ENCODE peak calls at places on chromosomes 1 and 21, in nine cellular contexts. A is nephron progenitor cell, C is astrocyte of the spinal cord, V is progenitor cell of endocrine pancreas, O is neural progenitor cell, E is MM.1S, T is cardiac fibroblast, B is MCF 10A, I is GM13977. S is an unnamed sample.

GRCh38 chr1:59596432-59596831 is 218.3 kb upstream of the HOOK1 start:
- DNase-seq in A (no peak), C (peak), V (no peak), O (no peak), E (no peak), T (peak), B (peak), I (no peak), S (no peak)

GRCh38 chr1:244046907-244047738 is 4.0 kb upstream of the ZBTB18 start:
- DNase-seq in A (no peak), C (peak), V (no peak), O (no peak), E (peak), T (peak), B (peak), I (no peak), S (no peak)

GRCh38 chr1:113141650-113142473 is 68.9 kb downstream of the LRIG2 start:
- DNase-seq in A (no peak), C (peak), V (no peak), O (no peak), E (peak), T (peak), B (peak), I (no peak), S (no peak)

GRCh38 chr1:39979654-39980053 is 24.7 kb downstream of the MFSD2A start:
- DNase-seq in A (no peak), C (no peak), V (no peak), O (no peak), E (no peak), T (no peak), B (no peak), I (no peak), S (no peak)

GRCh38 chr1:29806646-29807319 is 570.5 kb downstream of the PTPRU start:
- DNase-seq in A (no peak), C (no peak), V (peak), O (peak), E (no peak), T (no peak), B (no peak), I (no peak), S (no peak)

GRCh38 chr1:1031659-1032245 is 11.8 kb downstream of the AGRN start:
- DNase-seq in A (no peak), C (no peak), V (no peak), O (no peak), E (no peak), T (no peak), B (no peak), I (no peak), S (no peak)

GRCh38 chr1:66434096-66434495 is 99.9 kb upstream of the SGIP1 start:
- DNase-seq in A (no peak), C (peak), V (no peak), O (no peak), E (peak), T (no peak), B (no peak), I (no peak), S (no peak)

GRCh38 chr1:6570066-6570465 is 9.7 kb upstream of the ZBTB48 start:
- DNase-seq in A (no peak), C (no peak), V (no peak), O (no peak), E (no peak), T (no peak), B (no peak), I (peak), S (no peak)

GRCh38 chr1:100462291-100463040 is 75.5 kb upstream of the GPR88 start:
- DNase-seq in A (peak), C (no peak), V (no peak), O (no peak), E (no peak), T (no peak), B (no peak), I (no peak), S (no peak)

GRCh38 chr1:245067257-245067656 is 87.5 kb upstream of the KIF26B start:
- DNase-seq in A (no peak), C (peak), V (no peak), O (no peak), E (no peak), T (peak), B (peak), I (no peak), S (no peak)

GRCh38 chr1:220818421-220819173 is 31.9 kb downstream of the MTARC1 start:
- DNase-seq in A (no peak), C (peak), V (no peak), O (no peak), E (no peak), T (peak), B (no peak), I (no peak), S (no peak)

GRCh38 chr1:59272507-59272906 is 24.4 kb upstream of the FGGY start:
- DNase-seq in A (no peak), C (peak), V (no peak), O (no peak), E (no peak), T (peak), B (peak), I (peak), S (peak)

GRCh38 chr1:89089962-89090361 is 25.0 kb upstream of the GBP1 start:
- DNase-seq in A (no peak), C (no peak), V (no peak), O (no peak), E (no peak), T (no peak), B (no peak), I (no peak), S (no peak)

GRCh38 chr1:51542158-51542953 is 23.3 kb upstream of the EPS15 start:
- DNase-seq in A (no peak), C (no peak), V (no peak), O (no peak), E (no peak), T (no peak), B (no peak), I (no peak), S (no peak)

GRCh38 chr1:87853576-87854351 is 525.1 kb downstream of the LMO4 start:
- DNase-seq in A (no peak), C (no peak), V (no peak), O (no peak), E (no peak), T (peak), B (peak), I (no peak), S (no peak)

GRCh38 chr21:26962516-26963305 is 4.2 kb downstream of the ADAMTS5 start:
- DNase-seq in A (no peak), C (no peak), V (no peak), O (no peak), E (no peak), T (peak), B (no peak), I (no peak), S (no peak)

GRCh38 chr1:105260018-105260417 is 1510.3 kb downstream of the AMY1C start:
- DNase-seq in A (no peak), C (no peak), V (no peak), O (no peak), E (no peak), T (no peak), B (no peak), I (no peak), S (no peak)

GRCh38 chr1:45325816-45326506 is 734 bp upstream of the HPDL start:
- DNase-seq in A (no peak), C (no peak), V (no peak), O (no peak), E (no peak), T (peak), B (no peak), I (no peak), S (no peak)

GRCh38 chr1:110872745-110873435 is at the start of gene CD53:
- DNase-seq in A (no peak), C (no peak), V (no peak), O (no peak), E (peak), T (no peak), B (no peak), I (peak), S (peak)

GRCh38 chr1:208219659-208220282 is 24.4 kb downstream of the PLXNA2 start:
- DNase-seq in A (no peak), C (peak), V (no peak), O (no peak), E (no peak), T (peak), B (peak), I (no peak), S (no peak)

GRCh38 chr21:32186843-32187242 is 92.0 kb downstream of the MIS18A start:
- DNase-seq in A (no peak), C (no peak), V (no peak), O (no peak), E (no peak), T (no peak), B (no peak), I (no peak), S (no peak)

GRCh38 chr1:232432313-232432712 is 197.6 kb downstream of the SIPA1L2 start:
- DNase-seq in A (no peak), C (peak), V (no peak), O (no peak), E (no peak), T (no peak), B (no peak), I (no peak), S (no peak)

GRCh38 chr1:154493276-154493675 is 8.7 kb upstream of the TDRD10 start:
- DNase-seq in A (no peak), C (no peak), V (no peak), O (peak), E (peak), T (peak), B (no peak), I (no peak), S (no peak)

GRCh38 chr1:204377800-204378608 is 18.3 kb upstream of the PLEKHA6 start:
- DNase-seq in A (peak), C (no peak), V (peak), O (peak), E (peak), T (no peak), B (peak), I (peak), S (peak)

GRCh38 chr21:16978309-16978895 is 534.4 kb upstream of the CXADR start:
- DNase-seq in A (no peak), C (no peak), V (no peak), O (no peak), E (no peak), T (no peak), B (no peak), I (no peak), S (no peak)

GRCh38 chr1:11525151-11525505 is 46.2 kb downstream of the DISP3 start:
- DNase-seq in A (no peak), C (no peak), V (no peak), O (no peak), E (no peak), T (no peak), B (no peak), I (no peak), S (no peak)

GRCh38 chr1:76541618-76542017 is 325.7 kb upstream of the ST6GALNAC5 start:
- DNase-seq in A (no peak), C (no peak), V (no peak), O (no peak), E (no peak), T (no peak), B (no peak), I (no peak), S (no peak)

GRCh38 chr1:183892351-183892793 is 87.5 kb downstream of the RGL1 start:
- DNase-seq in A (no peak), C (no peak), V (no peak), O (no peak), E (no peak), T (peak), B (peak), I (no peak), S (no peak)

GRCh38 chr1:3900150-3900968 is at the start of gene C1orf174:
- DNase-seq in A (peak), C (peak), V (peak), O (peak), E (peak), T (peak), B (peak), I (peak), S (peak)

GRCh38 chr1:3898994-3899775 is 887 bp downstream of the C1orf174 start:
- DNase-seq in A (no peak), C (no peak), V (no peak), O (no peak), E (peak), T (peak), B (no peak), I (no peak), S (no peak)

GRCh38 chr1:3898475-3898735 is 1.7 kb downstream of the C1orf174 start:
- DNase-seq in A (no peak), C (no peak), V (no peak), O (no peak), E (no peak), T (no peak), B (no peak), I (no peak), S (no peak)

GRCh38 chr1:3900969-3901529 is 977 bp upstream of the C1orf174 start:
- DNase-seq in A (peak), C (peak), V (peak), O (peak), E (peak), T (peak), B (peak), I (peak), S (peak)

GRCh38 chr1:3899776-3900149 is 309 bp downstream of the C1orf174 start:
- DNase-seq in A (no peak), C (no peak), V (peak), O (peak), E (peak), T (no peak), B (peak), I (no peak), S (no peak)
- TF ChIP-seq CTCF in A (no peak), C (no peak), V (no peak), O (no peak), E (no peak), T (no peak), B (no peak), I (no peak), S (no peak)

GRCh38 chr1:65310078-65310587 is 790 bp downstream of the DNAJC6 start:
- DNase-seq in A (no peak), C (no peak), V (no peak), O (no peak), E (no peak), T (no peak), B (no peak), I (no peak), S (no peak)

GRCh38 chr1:65308781-65309316 is 494 bp upstream of the DNAJC6 start:
- DNase-seq in A (no peak), C (no peak), V (no peak), O (no peak), E (no peak), T (no peak), B (no peak), I (no peak), S (no peak)

DNA sequence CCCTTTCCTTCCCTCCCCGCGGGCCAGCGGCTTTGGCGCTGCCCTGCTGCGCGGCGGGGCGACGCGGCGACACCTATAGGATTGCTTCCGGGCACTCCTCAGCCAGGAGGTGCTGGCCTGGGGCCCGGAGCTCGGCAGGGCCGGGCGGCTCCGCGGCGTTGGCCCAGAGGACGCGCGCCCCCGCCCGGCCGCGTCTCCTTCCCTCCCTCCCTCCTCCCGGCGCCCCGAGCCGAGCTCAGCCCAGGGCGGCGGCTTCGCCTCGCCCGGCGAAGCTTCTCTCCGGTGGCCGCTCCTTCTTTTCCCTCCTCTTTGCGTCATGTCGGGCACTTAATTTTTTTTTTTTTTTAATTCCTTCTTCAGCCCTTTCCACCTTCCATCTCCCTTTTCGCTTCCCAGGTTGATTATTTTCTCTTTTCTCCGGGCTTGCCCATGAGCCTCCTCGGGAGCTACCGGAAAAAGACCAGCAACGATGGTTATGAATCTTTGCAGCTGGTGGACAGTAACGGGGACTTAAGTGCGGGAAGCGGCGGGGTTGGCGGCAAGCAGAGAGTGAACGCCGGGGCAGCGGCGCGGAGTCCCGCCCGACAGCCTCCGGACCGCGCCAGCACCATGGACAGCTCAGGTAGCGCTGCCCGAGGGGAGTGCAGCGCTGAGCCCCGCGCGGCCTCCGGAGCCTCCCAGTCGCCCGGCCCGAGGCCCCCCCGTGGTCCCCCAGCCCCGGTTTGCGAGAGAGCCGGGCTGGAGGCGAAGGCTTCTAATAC is at the start of gene DNAJC6:
- DNase-seq in A (peak), C (peak), V (peak), O (peak), E (no peak), T (peak), B (peak), I (peak), S (peak)
- TF ChIP-seq CTCF in A (no peak), C (no peak), V (no peak), O (peak), E (no peak), T (no peak), B (no peak), I (no peak), S (no peak)

GRCh38 chr1:162085991-162086390 is 16.5 kb downstream of the NOS1AP start:
- DNase-seq in A (no peak), C (no peak), V (no peak), O (no peak), E (no peak), T (no peak), B (no peak), I (no peak), S (no peak)
- TF ChIP-seq CTCF in A (no peak), C (no peak), V (no peak), O (no peak), E (no peak), T (no peak), B (no peak), I (no peak), S (no peak)

GRCh38 chr1:54376085-54377039 is 29.8 kb downstream of the SSBP3 start:
- DNase-seq in A (no peak), C (no peak), V (no peak), O (no peak), E (peak), T (no peak), B (no peak), I (peak), S (peak)

GRCh38 chr1:54377040-54377691 is 29.0 kb downstream of the SSBP3 start:
- DNase-seq in A (no peak), C (peak), V (no peak), O (no peak), E (peak), T (no peak), B (no peak), I (no peak), S (no peak)

GRCh38 chr1:54372978-54373377 is 33.2 kb downstream of the SSBP3 start:
- DNase-seq in A (no peak), C (no peak), V (no peak), O (no peak), E (no peak), T (no peak), B (no peak), I (peak), S (peak)

GRCh38 chr1:54374766-54375165 is 31.4 kb downstream of the SSBP3 start:
- DNase-seq in A (no peak), C (no peak), V (no peak), O (no peak), E (no peak), T (no peak), B (no peak), I (no peak), S (no peak)

GRCh38 chr1:54375331-54376084 is 30.7 kb downstream of the SSBP3 start:
- DNase-seq in A (no peak), C (no peak), V (no peak), O (peak), E (no peak), T (no peak), B (no peak), I (no peak), S (no peak)
- TF ChIP-seq CTCF in A (no peak), C (no peak), V (peak), O (peak), E (no peak), T (no peak), B (no peak), I (no peak), S (no peak)

DNA sequence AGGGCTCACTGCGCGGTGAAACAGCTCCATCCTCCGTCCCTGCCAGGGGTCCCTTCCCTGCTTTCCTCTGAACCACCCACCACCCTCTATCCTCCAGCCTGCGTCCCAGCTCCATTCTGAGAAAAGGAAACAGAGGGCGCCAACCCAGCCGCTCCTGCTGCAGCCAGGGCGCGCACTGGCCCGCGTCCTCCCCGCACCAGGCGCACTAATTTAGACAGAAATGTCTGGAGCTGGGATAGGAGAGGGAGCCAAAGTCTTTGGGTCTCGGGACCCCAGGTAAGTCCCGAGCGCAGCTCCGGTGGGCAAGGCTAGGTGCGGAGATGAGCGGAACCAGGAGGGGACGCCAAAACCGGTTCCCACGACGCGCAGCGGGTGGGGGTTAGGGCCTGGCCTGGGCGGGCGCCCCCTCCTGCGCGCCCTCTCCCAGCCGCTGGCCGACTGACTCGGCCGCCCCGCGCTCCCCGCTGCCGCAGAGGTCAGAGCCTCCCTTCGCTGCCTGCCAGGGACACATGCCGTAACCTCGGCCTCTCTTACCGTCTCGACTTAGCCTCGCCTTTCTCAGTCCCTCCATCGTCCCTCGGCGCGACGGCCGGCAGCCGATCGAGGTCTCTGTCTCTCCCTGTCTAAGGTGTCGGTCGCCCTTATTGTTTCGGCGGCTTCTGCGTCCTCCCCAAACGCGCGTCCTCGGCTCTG is 2.0 kb downstream of the CAMK2N1 start:
- DNase-seq in A (peak), C (peak), V (peak), O (peak), E (no peak), T (peak), B (peak), I (peak), S (no peak)
- TF ChIP-seq CTCF in A (no peak), C (peak), V (peak), O (peak), E (no peak), T (no peak), B (no peak), I (no peak), S (no peak)

GRCh38 chr1:96361961-96362360 is 359.6 kb upstream of the PTBP2 start:
- DNase-seq in A (no peak), C (peak), V (no peak), O (no peak), E (no peak), T (peak), B (no peak), I (no peak), S (no peak)

GRCh38 chr1:96362623-96363022 is 359.0 kb upstream of the PTBP2 start:
- DNase-seq in A (no peak), C (peak), V (no peak), O (no peak), E (no peak), T (peak), B (peak), I (no peak), S (no peak)

GRCh38 chr1:96364576-96364975 is 357.0 kb upstream of the PTBP2 start:
- DNase-seq in A (no peak), C (peak), V (no peak), O (no peak), E (no peak), T (peak), B (no peak), I (no peak), S (no peak)

GRCh38 chr1:96360036-96360795 is 361.4 kb upstream of the PTBP2 start:
- DNase-seq in A (no peak), C (peak), V (no peak), O (no peak), E (no peak), T (peak), B (peak), I (no peak), S (no peak)

GRCh38 chr1:96361251-96361856 is 360.2 kb upstream of the PTBP2 start:
- DNase-seq in A (no peak), C (no peak), V (no peak), O (no peak), E (no peak), T (no peak), B (no peak), I (no peak), S (no peak)
- TF ChIP-seq CTCF in A (no peak), C (no peak), V (no peak), O (no peak), E (no peak), T (no peak), B (no peak), I (no peak), S (no peak)